ENCODE peak calls at places on chromosomes 2 and 18, in five cellular contexts. U is fibroblast of lung, G is mammary epithelial cell, V is DND-41, I is K562. H is an unnamed sample.

GRCh38 chr2:130376433-130377293 is 20.8 kb downstream of the PTPN18 start:
- DNase-seq in U (no peak), G (no peak), V (no peak), I (no peak), H (no peak)

GRCh38 chr2:188449570-188449969 is 157.9 kb downstream of the GULP1 start:
- DNase-seq in U (no peak), G (no peak), V (no peak), I (no peak), H (no peak)

GRCh38 chr2:238127165-238128060 is 11.1 kb upstream of the KLHL30 start:
- DNase-seq in U (peak; percentile 81), G (no peak), V (no peak), I (peak; percentile 77), H (no peak)

GRCh38 chr2:231360881-231361294 is 34.6 kb upstream of the B3GNT7 start:
- DNase-seq in U (no peak), G (no peak), V (no peak), I (no peak), H (no peak)

GRCh38 chr2:208927867-208928266 is 496.0 kb upstream of the MAP2 start:
- DNase-seq in U (no peak), G (no peak), V (no peak), I (no peak), H (no peak)

GRCh38 chr18:28095041-28095440 is 81.9 kb downstream of the CDH2 start:
- DNase-seq in U (no peak), G (peak; percentile 18), V (no peak), I (no peak), H (peak; percentile 29)

GRCh38 chr2:16665746-16666452 is at the start of gene CYRIA:
- DNase-seq in U (no peak), G (peak; percentile 36), V (peak; percentile 32), I (peak; percentile 87), H (no peak)

GRCh38 chr2:230865766-230866703 is 1.3 kb downstream of the ITM2C start:
- DNase-seq in U (no peak), G (peak; percentile 11), V (no peak), I (no peak), H (peak; percentile 24)

GRCh38 chr18:41395695-41396094 is 559.3 kb upstream of the PIK3C3 start:
- DNase-seq in U (no peak), G (peak; percentile 34), V (no peak), I (no peak), H (peak; percentile 73)

GRCh38 chr18:55101458-55101824 is 142.2 kb upstream of the CCDC68 start:
- DNase-seq in U (no peak), G (no peak), V (no peak), I (no peak), H (no peak)

GRCh38 chr2:230130668-230131364 is 62.1 kb upstream of the SLC16A14 start:
- DNase-seq in U (peak; percentile 95), G (no peak), V (no peak), I (no peak), H (no peak)

GRCh38 chr18:79275461-79275860 is 120.3 kb upstream of the NFATC1 start:
- DNase-seq in U (no peak), G (no peak), V (no peak), I (no peak), H (no peak)

GRCh38 chr2:221527759-221528444 is 44.2 kb downstream of the EPHA4 start:
- DNase-seq in U (peak; percentile 39), G (peak; percentile 29), V (no peak), I (no peak), H (no peak)

GRCh38 chr2:47344890-47345583 is 57.9 kb upstream of the MSH2 start:
- DNase-seq in U (peak; percentile 73), G (no peak), V (no peak), I (peak; percentile 76), H (peak; percentile 90)

GRCh38 chr2:224901121-224901676 is 141.1 kb downstream of the DOCK10 start:
- DNase-seq in U (no peak), G (no peak), V (no peak), I (no peak), H (no peak)

GRCh38 chr2:162153608-162154224 is 1.7 kb upstream of the GCG start:
- DNase-seq in U (peak; percentile 58), G (peak; percentile 58), V (peak; percentile 74), I (peak; percentile 15), H (peak; percentile 81)

GRCh38 chr2:16006537-16007166 is 66.3 kb downstream of the MYCN start:
- DNase-seq in U (no peak), G (no peak), V (no peak), I (no peak), H (no peak)

GRCh38 chr2:16045653-16046352 is 105.5 kb downstream of the MYCN start:
- DNase-seq in U (no peak), G (no peak), V (no peak), I (no peak), H (no peak)

GRCh38 chr2:197920088-197920487 is 115.7 kb downstream of the PLCL1 start:
- DNase-seq in U (no peak), G (no peak), V (no peak), I (no peak), H (no peak)

GRCh38 chr2:196482119-196483065 is 157.1 kb upstream of the CCDC150 start:
- DNase-seq in U (no peak), G (no peak), V (no peak), I (no peak), H (peak; percentile 59)

GRCh38 chr2:235900631-235901030 is 267.6 kb downstream of the GBX2 start:
- DNase-seq in U (no peak), G (peak; percentile 40), V (no peak), I (no peak), H (peak; percentile 30)

GRCh38 chr2:231900486-231900942 is 25.7 kb downstream of the NPPC start:
- DNase-seq in U (peak; percentile 58), G (peak; percentile 36), V (no peak), I (peak; percentile 78), H (peak; percentile 90)

GRCh38 chr18:55362303-55362702 is 225.7 kb downstream of the TCF4 start:
- DNase-seq in U (no peak), G (no peak), V (no peak), I (no peak), H (no peak)

GRCh38 chr2:80548469-80548868 is 243.9 kb upstream of the LRRTM1 start:
- DNase-seq in U (no peak), G (no peak), V (no peak), I (no peak), H (no peak)

GRCh38 chr2:219059725-219060682 is 717 bp downstream of the IHH start:
- DNase-seq in U (no peak), G (peak; percentile 12), V (no peak), I (no peak), H (no peak)

GRCh38 chr2:135124924-135125886 is 73.1 kb downstream of the RAB3GAP1 start:
- DNase-seq in U (peak; percentile 26), G (peak; percentile 83), V (no peak), I (no peak), H (peak; percentile 62)

GRCh38 chr2:111042261-111042660 is 78.5 kb upstream of the BCL2L11 start:
- DNase-seq in U (no peak), G (no peak), V (no peak), I (no peak), H (no peak)

GRCh38 chr2:190149942-190150341 is 87.4 kb upstream of the MSTN start:
- DNase-seq in U (no peak), G (no peak), V (no peak), I (no peak), H (no peak)

GRCh38 chr2:234579231-234579962 is 82.5 kb upstream of the ARL4C start:
- DNase-seq in U (no peak), G (peak; percentile 13), V (no peak), I (no peak), H (peak; percentile 53)
- H3K27ac ChIP-seq in U (no peak overlapping the region), G (no peak overlapping the region), V (no peak overlapping the region), I (no peak overlapping the region), H (no peak overlapping the region)

GRCh38 chr2:69770747-69771146 is 28.8 kb downstream of the ANXA4 start:
- DNase-seq in U (no peak), G (no peak), V (no peak), I (no peak), H (no peak)
- TF ChIP-seq EZH2 in U (no peak), G (no peak), V (no peak), I (no peak), H (no peak)

GRCh38 chr2:150142561-150142960 is 344.9 kb downstream of the RND3 start:
- DNase-seq in U (peak; percentile 84), G (peak; percentile 87), V (no peak), I (no peak), H (peak; percentile 96)

GRCh38 chr2:150143087-150143536 is 344.4 kb downstream of the RND3 start:
- DNase-seq in U (peak; percentile 66), G (peak; percentile 81), V (no peak), I (no peak), H (peak; percentile 94)

GRCh38 chr2:150138587-150138986 is 348.9 kb downstream of the RND3 start:
- DNase-seq in U (no peak), G (no peak), V (no peak), I (no peak), H (no peak)

GRCh38 chr2:150141241-150142001 is 346.0 kb downstream of the RND3 start:
- DNase-seq in U (no peak), G (peak; percentile 52), V (peak; percentile 23), I (no peak), H (peak; percentile 90)

GRCh38 chr2:150140777-150141176 is 346.7 kb downstream of the RND3 start:
- DNase-seq in U (no peak), G (no peak), V (no peak), I (no peak), H (peak; percentile 19)
- H3K4me3 ChIP-seq in U (no peak overlapping the region), G (no peak overlapping the region), V (no peak overlapping the region), I (no peak overlapping the region), H (peak overlapping the region; percentile 1)

GRCh38 chr2:46229134-46230063 is 67.8 kb upstream of the EPAS1 start:
- DNase-seq in U (no peak), G (peak; percentile 81), V (no peak), I (no peak), H (peak; percentile 47)
- H3K27ac ChIP-seq in U (no peak overlapping the region), G (no peak overlapping the region), V (no peak overlapping the region), I (no peak overlapping the region), H (peak overlapping the region; percentile 73)

GRCh38 chr2:43347751-43348150 is 121.3 kb upstream of the ZFP36L2 start:
- DNase-seq in U (no peak), G (no peak), V (no peak), I (no peak), H (no peak)
- TF ChIP-seq EZH2 in U (no peak), G (no peak), V (no peak), I (no peak), H (no peak)

H was measured in PC-3.